ENCODE peak calls at places on chromosomes 5 and 9, in eight cellular contexts. One of them, this sample, is unnamed.

GRCh38 chr5:78530342-78531096 is 118.1 kb downstream of the LHFPL2 start:
- DNase-seq in heart left ventricle: no peak
- DNase-seq in A549: peak
- DNase-seq in suprapubic skin: no peak
- DNase-seq in stomach: no peak
- DNase-seq in IMR-90: peak
- DNase-seq in K562: peak
- DNase-seq in right lobe of liver: no peak
- DNase-seq in this sample: no peak

GRCh38 chr9:5843450-5844249 is 10.7 kb upstream of the ERMP1 start:
- DNase-seq in heart left ventricle: no peak
- DNase-seq in A549: peak
- DNase-seq in suprapubic skin: no peak
- DNase-seq in stomach: no peak
- DNase-seq in IMR-90: peak
- DNase-seq in K562: no peak
- DNase-seq in right lobe of liver: no peak
- DNase-seq in this sample: no peak

GRCh38 chr5:126124706-126125345 is 298.4 kb upstream of the GRAMD2B start:
- DNase-seq in heart left ventricle: no peak
- DNase-seq in A549: peak
- DNase-seq in suprapubic skin: no peak
- DNase-seq in stomach: no peak
- DNase-seq in IMR-90: peak
- DNase-seq in K562: no peak
- DNase-seq in right lobe of liver: no peak
- DNase-seq in this sample: no peak

GRCh38 chr9:113651896-113652295 is 188.4 kb downstream of the RGS3 start:
- DNase-seq in heart left ventricle: no peak
- DNase-seq in A549: no peak
- DNase-seq in suprapubic skin: no peak
- DNase-seq in stomach: no peak
- DNase-seq in IMR-90: no peak
- DNase-seq in K562: no peak
- DNase-seq in right lobe of liver: no peak
- DNase-seq in this sample: peak

GRCh38 chr9:132001550-132001949 is 78.1 kb downstream of the MED27 start:
- DNase-seq in heart left ventricle: no peak
- DNase-seq in A549: no peak
- DNase-seq in suprapubic skin: no peak
- DNase-seq in stomach: no peak
- DNase-seq in IMR-90: no peak
- DNase-seq in K562: no peak
- DNase-seq in right lobe of liver: no peak
- DNase-seq in this sample: no peak

GRCh38 chr9:18531127-18531526 is 57.2 kb downstream of the ADAMTSL1 start:
- DNase-seq in heart left ventricle: no peak
- DNase-seq in A549: no peak
- DNase-seq in suprapubic skin: no peak
- DNase-seq in stomach: no peak
- DNase-seq in IMR-90: peak
- DNase-seq in K562: no peak
- DNase-seq in right lobe of liver: no peak
- DNase-seq in this sample: no peak

GRCh38 chr5:177132504-177133118 is 962 bp upstream of the NSD1 start:
- DNase-seq in heart left ventricle: no peak
- DNase-seq in A549: no peak
- DNase-seq in suprapubic skin: no peak
- DNase-seq in stomach: no peak
- DNase-seq in IMR-90: no peak
- DNase-seq in K562: no peak
- DNase-seq in right lobe of liver: no peak
- DNase-seq in this sample: peak

GRCh38 chr5:143923634-143924265 is 111.8 kb downstream of the HMHB1 start:
- DNase-seq in heart left ventricle: no peak
- DNase-seq in A549: peak
- DNase-seq in suprapubic skin: no peak
- DNase-seq in stomach: no peak
- DNase-seq in IMR-90: peak
- DNase-seq in K562: no peak
- DNase-seq in right lobe of liver: no peak
- DNase-seq in this sample: no peak

GRCh38 chr9:115276621-115277020 is 158.7 kb upstream of the TNC start:
- DNase-seq in heart left ventricle: no peak
- DNase-seq in A549: no peak
- DNase-seq in suprapubic skin: no peak
- DNase-seq in stomach: no peak
- DNase-seq in IMR-90: peak
- DNase-seq in K562: no peak
- DNase-seq in right lobe of liver: no peak
- DNase-seq in this sample: no peak

GRCh38 chr5:16549491-16550233 is 67.1 kb downstream of the RETREG1 start:
- DNase-seq in heart left ventricle: no peak
- DNase-seq in A549: no peak
- DNase-seq in suprapubic skin: no peak
- DNase-seq in stomach: no peak
- DNase-seq in IMR-90: no peak
- DNase-seq in K562: no peak
- DNase-seq in right lobe of liver: no peak
- DNase-seq in this sample: no peak

GRCh38 chr5:71748360-71748759 is 29.3 kb downstream of the CARTPT start:
- DNase-seq in heart left ventricle: peak
- DNase-seq in A549: no peak
- DNase-seq in suprapubic skin: no peak
- DNase-seq in stomach: peak
- DNase-seq in IMR-90: no peak
- DNase-seq in K562: no peak
- DNase-seq in right lobe of liver: no peak
- DNase-seq in this sample: no peak

GRCh38 chr9:126981218-126981617 is 66.6 kb downstream of the RALGPS1 start:
- DNase-seq in heart left ventricle: no peak
- DNase-seq in A549: no peak
- DNase-seq in suprapubic skin: no peak
- DNase-seq in stomach: no peak
- DNase-seq in IMR-90: no peak
- DNase-seq in K562: no peak
- DNase-seq in right lobe of liver: no peak
- DNase-seq in this sample: no peak

GRCh38 chr9:114247086-114247485 is 75.8 kb upstream of the ORM1 start:
- DNase-seq in heart left ventricle: no peak
- DNase-seq in A549: no peak
- DNase-seq in suprapubic skin: no peak
- DNase-seq in stomach: no peak
- DNase-seq in IMR-90: no peak
- DNase-seq in K562: no peak
- DNase-seq in right lobe of liver: no peak
- DNase-seq in this sample: no peak

GRCh38 chr5:179188636-179189035 is 128.5 kb downstream of the ZNF354C start:
- DNase-seq in heart left ventricle: peak
- DNase-seq in A549: no peak
- DNase-seq in suprapubic skin: no peak
- DNase-seq in stomach: no peak
- DNase-seq in IMR-90: no peak
- DNase-seq in K562: no peak
- DNase-seq in right lobe of liver: peak
- DNase-seq in this sample: peak

DNA sequence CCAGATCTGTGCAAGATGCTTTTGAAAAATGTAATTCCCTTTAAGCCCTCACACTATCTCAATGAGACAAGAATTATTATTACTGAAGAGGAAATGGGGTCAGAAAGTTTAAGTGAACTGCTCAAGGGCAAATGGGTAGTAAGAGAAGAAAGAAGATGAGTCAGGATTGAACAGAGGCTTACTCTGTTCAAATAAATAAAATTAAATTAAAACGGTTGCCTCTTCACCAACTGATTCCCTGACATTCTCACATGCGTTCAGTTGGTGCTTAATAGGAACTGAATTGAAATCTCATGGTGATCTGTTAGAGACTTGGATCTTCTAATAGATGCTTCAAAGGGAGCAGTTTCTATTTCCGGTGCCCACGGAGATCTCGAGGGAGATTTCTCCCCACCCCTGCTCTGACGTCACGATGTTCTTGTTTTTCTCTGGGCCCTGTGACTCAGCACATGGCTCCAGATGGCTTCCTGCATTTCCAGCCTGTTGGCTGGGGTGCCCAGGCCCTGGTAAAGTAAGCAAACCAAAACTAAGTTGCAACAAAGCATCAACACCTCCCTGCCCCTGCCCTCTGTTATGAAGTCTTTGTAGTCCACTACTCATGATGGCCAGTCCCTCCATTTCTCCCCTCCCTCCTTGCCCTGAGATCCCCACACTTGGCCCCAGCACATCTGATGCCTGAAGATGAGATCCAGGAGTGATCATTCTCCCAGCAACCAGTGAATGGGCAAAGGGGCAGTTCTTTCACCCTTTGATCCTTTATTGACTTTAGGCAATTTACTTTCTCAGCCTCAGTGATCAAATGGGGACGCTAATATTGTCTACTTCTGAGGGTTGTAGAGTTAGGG is 106.1 kb upstream of the CPEB4 start:
- DNase-seq in heart left ventricle: no peak
- DNase-seq in A549: peak
- DNase-seq in suprapubic skin: peak
- DNase-seq in stomach: peak
- DNase-seq in IMR-90: peak
- DNase-seq in K562: peak
- DNase-seq in right lobe of liver: peak
- DNase-seq in this sample: peak
- H3K4me3 ChIP-seq in heart left ventricle: no peak
- H3K4me3 ChIP-seq in A549: no peak
- H3K4me3 ChIP-seq in suprapubic skin: no peak
- H3K4me3 ChIP-seq in stomach: no peak
- H3K4me3 ChIP-seq in IMR-90: no peak
- H3K4me3 ChIP-seq in K562: no peak
- H3K4me3 ChIP-seq in right lobe of liver: no peak
- H3K4me3 ChIP-seq in this sample: no peak

DNA sequence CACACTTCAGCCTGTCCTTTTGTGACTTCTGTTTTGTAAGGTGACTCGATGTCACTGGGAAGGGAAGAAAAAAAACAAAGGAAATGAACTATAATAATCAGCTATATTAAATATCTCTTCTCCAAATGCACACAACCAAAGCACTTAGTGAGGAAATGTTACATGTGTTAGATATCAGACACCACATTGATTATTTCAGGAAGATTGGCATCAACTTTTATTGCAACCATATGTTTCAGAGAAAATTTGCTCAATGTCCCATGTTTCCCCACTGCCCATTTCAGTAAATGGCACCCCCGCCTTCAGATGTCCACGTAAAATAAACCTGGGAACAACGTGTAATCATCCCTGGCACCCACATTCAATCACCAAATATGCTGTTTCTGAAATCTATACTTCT is 151.8 kb downstream of the EPB41L4A start:
- DNase-seq in heart left ventricle: no peak
- DNase-seq in A549: no peak
- DNase-seq in suprapubic skin: no peak
- DNase-seq in stomach: no peak
- DNase-seq in IMR-90: no peak
- DNase-seq in K562: no peak
- DNase-seq in right lobe of liver: no peak
- DNase-seq in this sample: no peak
- TF ChIP-seq POLR2A in heart left ventricle: no peak
- TF ChIP-seq POLR2A in A549: no peak
- TF ChIP-seq POLR2A in suprapubic skin: no peak
- TF ChIP-seq POLR2A in stomach: no peak
- TF ChIP-seq POLR2A in IMR-90: no peak
- TF ChIP-seq POLR2A in K562: no peak
- TF ChIP-seq POLR2A in right lobe of liver: no peak
- TF ChIP-seq POLR2A in this sample: no peak

GRCh38 chr9:110426052-110426709 is 88.5 kb upstream of the TXNDC8 start:
- DNase-seq in heart left ventricle: no peak
- DNase-seq in A549: no peak
- DNase-seq in suprapubic skin: no peak
- DNase-seq in stomach: no peak
- DNase-seq in IMR-90: peak
- DNase-seq in K562: no peak
- DNase-seq in right lobe of liver: no peak
- DNase-seq in this sample: no peak
- TF ChIP-seq CTCF in heart left ventricle: no peak
- TF ChIP-seq CTCF in A549: peak
- TF ChIP-seq CTCF in suprapubic skin: no peak
- TF ChIP-seq CTCF in stomach: no peak
- TF ChIP-seq CTCF in IMR-90: peak
- TF ChIP-seq CTCF in K562: no peak
- TF ChIP-seq CTCF in right lobe of liver: peak
- TF ChIP-seq CTCF in this sample: no peak

GRCh38 chr5:33271606-33272005 is 169.2 kb upstream of the TARS1 start:
- DNase-seq in heart left ventricle: no peak
- DNase-seq in A549: no peak
- DNase-seq in suprapubic skin: no peak
- DNase-seq in stomach: no peak
- DNase-seq in IMR-90: peak
- DNase-seq in K562: no peak
- DNase-seq in right lobe of liver: no peak
- DNase-seq in this sample: no peak

GRCh38 chr5:33275391-33275790 is 165.4 kb upstream of the TARS1 start:
- DNase-seq in heart left ventricle: no peak
- DNase-seq in A549: no peak
- DNase-seq in suprapubic skin: no peak
- DNase-seq in stomach: no peak
- DNase-seq in IMR-90: no peak
- DNase-seq in K562: no peak
- DNase-seq in right lobe of liver: no peak
- DNase-seq in this sample: no peak

GRCh38 chr5:33273985-33274384 is 166.8 kb upstream of the TARS1 start:
- DNase-seq in heart left ventricle: no peak
- DNase-seq in A549: no peak
- DNase-seq in suprapubic skin: no peak
- DNase-seq in stomach: no peak
- DNase-seq in IMR-90: no peak
- DNase-seq in K562: no peak
- DNase-seq in right lobe of liver: no peak
- DNase-seq in this sample: no peak

GRCh38 chr5:33270671-33271070 is 170.1 kb upstream of the TARS1 start:
- DNase-seq in heart left ventricle: no peak
- DNase-seq in A549: no peak
- DNase-seq in suprapubic skin: no peak
- DNase-seq in stomach: no peak
- DNase-seq in IMR-90: no peak
- DNase-seq in K562: no peak
- DNase-seq in right lobe of liver: no peak
- DNase-seq in this sample: no peak

GRCh38 chr5:33272288-33272687 is 168.5 kb upstream of the TARS1 start:
- DNase-seq in heart left ventricle: no peak
- DNase-seq in A549: peak
- DNase-seq in suprapubic skin: no peak
- DNase-seq in stomach: no peak
- DNase-seq in IMR-90: peak
- DNase-seq in K562: no peak
- DNase-seq in right lobe of liver: no peak
- DNase-seq in this sample: no peak
- H3K4me3 ChIP-seq in heart left ventricle: no peak
- H3K4me3 ChIP-seq in A549: no peak
- H3K4me3 ChIP-seq in suprapubic skin: no peak
- H3K4me3 ChIP-seq in stomach: no peak
- H3K4me3 ChIP-seq in IMR-90: no peak
- H3K4me3 ChIP-seq in K562: no peak
- H3K4me3 ChIP-seq in right lobe of liver: no peak
- H3K4me3 ChIP-seq in this sample: no peak

This sample was measured in spleen.